ENCODE peak calls at places on chromosomes 16 and 17, in nine cellular contexts. X, R, G, E, J, Q, W, M and A are unnamed samples. For H3K4me1, the result is how much of the 10 kb centered on the place peaks cover.

GRCh38 chr16:53711390-53711789 is 7.4 kb downstream of the FTO start:
- DNase-seq in X (no peak), R (no peak), G (no peak), E (no peak), J (no peak), Q (no peak), W (no peak), M (no peak), A (no peak)

GRCh38 chr17:7852919-7853692 is 1.8 kb upstream of the TMEM88 start:
- DNase-seq in X (no peak), R (peak), G (no peak), E (no peak), J (no peak), Q (no peak), W (no peak), M (no peak), A (no peak)

GRCh38 chr16:66146689-66147330 is 219.7 kb upstream of the CDH5 start:
- DNase-seq in X (no peak), R (no peak), G (no peak), E (no peak), J (no peak), Q (no peak), W (peak), M (no peak), A (no peak)

GRCh38 chr17:31792007-31792585 is 66.9 kb downstream of the COPRS start:
- DNase-seq in X (no peak), R (no peak), G (no peak), E (no peak), J (no peak), Q (no peak), W (no peak), M (no peak), A (no peak)

GRCh38 chr16:48057085-48057484 is 98.7 kb downstream of the ABCC12 start:
- DNase-seq in X (no peak), R (no peak), G (no peak), E (no peak), J (no peak), Q (no peak), W (peak), M (no peak), A (no peak)

GRCh38 chr16:28193530-28194423 is 18.0 kb downstream of the XPO6 start:
- DNase-seq in X (no peak), R (no peak), G (no peak), E (no peak), J (no peak), Q (no peak), W (peak), M (no peak), A (no peak)

GRCh38 chr17:10754861-10755591 is 25.2 kb upstream of the TMEM220 start:
- DNase-seq in X (no peak), R (no peak), G (no peak), E (no peak), J (no peak), Q (no peak), W (no peak), M (no peak), A (no peak)

GRCh38 chr16:81357711-81358270 is 43.0 kb downstream of the GAN start:
- DNase-seq in X (no peak), R (no peak), G (no peak), E (no peak), J (no peak), Q (no peak), W (no peak), M (no peak), A (no peak)

GRCh38 chr16:66372078-66372897 is 5.8 kb downstream of the CDH5 start:
- DNase-seq in X (no peak), R (no peak), G (no peak), E (no peak), J (no peak), Q (no peak), W (no peak), M (no peak), A (no peak)

GRCh38 chr17:72735089-72735488 is 357.4 kb downstream of the SLC39A11 start:
- DNase-seq in X (no peak), R (no peak), G (no peak), E (no peak), J (no peak), Q (no peak), W (no peak), M (no peak), A (no peak)

GRCh38 chr17:47423406-47424295 is 99.9 kb downstream of the EFCAB13 start:
- DNase-seq in X (peak), R (no peak), G (no peak), E (no peak), J (no peak), Q (no peak), W (no peak), M (peak), A (peak)

GRCh38 chr17:38601539-38602351 is 4.0 kb downstream of the SRCIN1 start:
- DNase-seq in X (no peak), R (no peak), G (peak), E (no peak), J (no peak), Q (no peak), W (no peak), M (no peak), A (peak)

GRCh38 chr16:15810411-15810810 is 46.4 kb downstream of the MYH11 start:
- DNase-seq in X (no peak), R (no peak), G (no peak), E (no peak), J (no peak), Q (no peak), W (no peak), M (no peak), A (no peak)

GRCh38 chr17:42780816-42781638 is 617 bp downstream of the WNK4 start:
- DNase-seq in X (no peak), R (no peak), G (peak), E (no peak), J (no peak), Q (no peak), W (no peak), M (no peak), A (no peak)

GRCh38 chr16:9904526-9904925 is 277.7 kb downstream of the GRIN2A start:
- DNase-seq in X (no peak), R (no peak), G (no peak), E (no peak), J (no peak), Q (no peak), W (no peak), M (no peak), A (no peak)

GRCh38 chr17:58120195-58120822 is 27.9 kb upstream of the OR4D1 start:
- DNase-seq in X (peak), R (no peak), G (peak), E (peak), J (no peak), Q (peak), W (peak), M (peak), A (no peak)

GRCh38 chr16:30186782-30187555 is 3.6 kb downstream of the CORO1A start:
- DNase-seq in X (peak), R (no peak), G (peak), E (no peak), J (peak), Q (peak), W (no peak), M (peak), A (peak)

GRCh38 chr16:2042171-2042570 is 5.5 kb downstream of the NTHL1 start:
- DNase-seq in X (peak), R (no peak), G (no peak), E (no peak), J (no peak), Q (no peak), W (no peak), M (no peak), A (no peak)

GRCh38 chr16:68416057-68417046 is 32.0 kb downstream of the SMPD3 start:
- DNase-seq in X (no peak), R (no peak), G (no peak), E (no peak), J (no peak), Q (no peak), W (no peak), M (peak), A (peak)

GRCh38 chr17:61289408-61290385 is 109.9 kb upstream of the TBX2 start:
- DNase-seq in X (no peak), R (no peak), G (no peak), E (no peak), J (no peak), Q (no peak), W (no peak), M (no peak), A (no peak)

GRCh38 chr17:61729690-61730268 is 133.5 kb downstream of the BRIP1 start:
- DNase-seq in X (no peak), R (no peak), G (no peak), E (no peak), J (no peak), Q (no peak), W (peak), M (no peak), A (no peak)

GRCh38 chr17:77286641-77287431 is 146.1 kb downstream of the SEC14L1 start:
- DNase-seq in X (peak), R (no peak), G (peak), E (peak), J (no peak), Q (no peak), W (peak), M (peak), A (peak)

GRCh38 chr16:11190585-11191565 is 65.1 kb downstream of the SOCS1 start:
- DNase-seq in X (no peak), R (no peak), G (no peak), E (no peak), J (no peak), Q (no peak), W (peak), M (no peak), A (no peak)

GRCh38 chr17:31740611-31741082 is 118.4 kb downstream of the COPRS start:
- DNase-seq in X (no peak), R (no peak), G (no peak), E (no peak), J (no peak), Q (no peak), W (peak), M (no peak), A (no peak)

GRCh38 chr16:77682586-77682985 is 39.7 kb upstream of the NUDT7 start:
- DNase-seq in X (no peak), R (no peak), G (no peak), E (no peak), J (no peak), Q (no peak), W (no peak), M (no peak), A (no peak)

GRCh38 chr16:77680496-77680895 is 41.8 kb upstream of the NUDT7 start:
- DNase-seq in X (no peak), R (no peak), G (no peak), E (no peak), J (no peak), Q (no peak), W (no peak), M (no peak), A (no peak)

GRCh38 chr16:77677129-77677528 is 45.2 kb upstream of the NUDT7 start:
- DNase-seq in X (no peak), R (no peak), G (no peak), E (no peak), J (no peak), Q (no peak), W (no peak), M (no peak), A (no peak)

GRCh38 chr16:77679901-77680300 is 42.4 kb upstream of the NUDT7 start:
- DNase-seq in X (no peak), R (no peak), G (peak), E (peak), J (no peak), Q (no peak), W (no peak), M (no peak), A (no peak)

DNA sequence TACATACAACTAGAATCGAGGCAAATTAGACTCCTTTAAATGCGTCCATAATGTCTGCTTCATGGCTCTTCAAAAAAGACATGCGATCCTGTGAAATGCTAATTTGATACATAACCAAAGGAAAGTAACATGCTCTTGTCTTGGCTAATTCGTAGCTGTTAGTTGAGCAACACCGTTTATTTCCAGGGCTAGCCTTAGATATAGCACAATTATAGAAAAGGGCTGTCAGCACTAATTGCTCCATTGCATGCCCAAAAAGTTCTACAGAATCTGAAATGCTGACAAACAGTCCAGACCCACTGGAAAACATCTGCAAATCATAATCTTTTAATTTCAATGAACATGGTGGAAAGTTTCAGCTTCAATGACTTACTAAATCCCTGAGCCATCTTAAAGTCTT is 43.0 kb upstream of the NUDT7 start:
- DNase-seq in X (no peak), R (no peak), G (no peak), E (no peak), J (no peak), Q (no peak), W (no peak), M (no peak), A (no peak)
- H3K4me1 ChIP-seq in X (under half), R (under half), G (under half), E (under half), J (under half), Q (under half), W (under half), M (under half), A (under half)

GRCh38 chr17:78359936-78360370 is at the start of gene SOCS3:
- DNase-seq in X (peak), R (peak), G (peak), E (peak), J (no peak), Q (peak), W (peak), M (peak), A (peak)
- TF ChIP-seq POLR2A in X (peak), R (peak), G (peak), E (peak), J (peak), Q (peak), W (peak), M (peak), A (peak)

GRCh38 chr16:88753191-88753590 is 31.8 kb downstream of the PIEZO1 start:
- DNase-seq in X (no peak), R (no peak), G (no peak), E (no peak), J (no peak), Q (no peak), W (no peak), M (no peak), A (no peak)

GRCh38 chr16:88755745-88756443 is 29.1 kb downstream of the PIEZO1 start:
- DNase-seq in X (no peak), R (no peak), G (no peak), E (no peak), J (no peak), Q (no peak), W (no peak), M (no peak), A (no peak)

GRCh38 chr16:88754109-88754911 is 30.7 kb downstream of the PIEZO1 start:
- DNase-seq in X (no peak), R (no peak), G (no peak), E (no peak), J (no peak), Q (no peak), W (no peak), M (no peak), A (no peak)

GRCh38 chr16:88753600-88753999 is 31.4 kb downstream of the PIEZO1 start:
- DNase-seq in X (no peak), R (no peak), G (no peak), E (no peak), J (no peak), Q (no peak), W (no peak), M (no peak), A (no peak)

DNA sequence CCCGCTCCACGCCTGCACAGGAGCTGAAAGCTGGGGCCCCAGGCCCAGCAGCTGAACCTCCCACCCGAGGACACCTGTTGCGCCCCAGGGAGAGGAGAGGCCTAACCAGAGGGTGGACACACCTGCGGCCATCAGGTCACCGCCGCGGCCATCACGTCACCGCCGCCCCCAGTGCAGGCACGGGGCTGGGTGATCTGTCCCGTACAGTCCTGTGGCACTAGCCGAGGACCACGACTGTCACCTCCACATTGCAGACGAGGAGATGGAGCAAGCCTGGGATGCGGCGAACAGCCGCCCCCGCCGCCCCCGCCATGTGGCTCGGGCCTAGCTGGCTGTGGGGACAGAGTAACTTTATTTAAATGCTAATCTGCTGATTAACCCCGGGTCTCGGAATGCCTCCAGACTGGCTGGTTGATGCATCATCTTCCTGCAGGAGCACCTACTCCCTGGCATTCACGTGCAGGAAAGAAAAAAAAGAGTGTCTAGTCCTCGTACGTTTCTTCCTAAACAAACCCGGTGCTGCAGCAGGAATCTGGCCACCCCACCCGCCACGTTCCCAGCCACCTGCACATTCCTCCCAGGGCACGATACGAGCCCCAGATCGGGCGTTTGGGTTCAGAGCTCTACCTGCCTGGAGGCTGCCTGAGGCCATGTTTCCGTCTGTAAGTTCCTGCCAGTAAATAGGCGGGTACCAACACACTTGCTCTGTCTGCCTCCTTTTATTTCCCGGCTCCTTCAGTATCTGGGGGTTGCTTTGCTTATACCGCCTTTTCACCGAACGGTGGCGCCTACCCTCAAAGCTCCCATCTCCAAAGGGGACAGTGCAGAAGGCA is 29.9 kb downstream of the PIEZO1 start:
- DNase-seq in X (no peak), R (no peak), G (no peak), E (no peak), J (no peak), Q (no peak), W (peak), M (no peak), A (no peak)
- TF ChIP-seq CTCF in X (peak), R (no peak), G (no peak), E (no peak), J (peak), Q (no peak), W (peak), M (no peak), A (no peak)

DNA sequence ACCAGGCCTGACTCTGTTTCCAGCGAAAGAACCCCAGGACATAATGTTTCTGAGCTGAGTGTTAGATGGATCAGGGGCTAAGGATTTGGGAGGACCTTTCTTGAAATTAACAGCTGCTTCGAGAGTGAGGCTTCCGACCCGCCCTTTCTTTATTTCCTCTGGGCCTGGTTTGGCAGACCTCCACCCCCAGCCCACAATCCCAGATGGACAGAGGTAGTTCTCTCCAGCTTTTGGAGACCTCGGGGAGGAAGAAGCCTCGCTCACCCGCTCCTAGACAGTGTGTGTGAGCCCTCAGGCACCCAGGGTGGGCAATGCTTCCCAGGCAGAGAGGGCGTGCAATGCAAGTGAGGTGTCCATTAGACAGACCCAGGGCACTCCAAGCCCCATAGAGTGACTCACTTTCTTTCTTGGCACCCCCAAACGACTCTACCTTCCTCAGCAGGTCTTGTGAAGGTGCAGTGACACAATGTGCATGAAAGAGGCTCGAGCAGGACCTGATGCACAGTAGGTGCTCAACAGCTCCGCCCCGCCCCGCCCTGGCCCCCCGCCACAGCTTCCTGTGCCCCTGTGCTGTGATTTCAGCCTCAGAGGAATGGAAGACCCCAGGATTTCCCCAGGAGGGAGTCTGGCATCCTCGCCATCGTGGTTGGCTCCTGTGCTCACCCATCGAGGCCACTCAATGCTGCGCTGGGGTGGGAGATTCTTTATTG is 50.7 kb upstream of the TOB1 start:
- DNase-seq in X (no peak), R (no peak), G (no peak), E (no peak), J (no peak), Q (no peak), W (no peak), M (no peak), A (no peak)
- H3K4me1 ChIP-seq in X (under half), R (under half), G (under half), E (under half), J (under half), Q (under half), W (under half), M (half or more), A (under half)

GRCh38 chr16:63976345-63976744 is 1145.5 kb downstream of the CDH11 start:
- DNase-seq in X (no peak), R (no peak), G (no peak), E (no peak), J (no peak), Q (no peak), W (no peak), M (no peak), A (no peak)
- TF ChIP-seq POLR2A in X (no peak), R (no peak), G (no peak), E (no peak), J (no peak), Q (no peak), W (no peak), M (no peak), A (no peak)

GRCh38 chr16:3305109-3306068 is at the start of the genes TIGD7 and ZNF75A:
- DNase-seq in X (peak), R (no peak), G (peak), E (peak), J (peak), Q (peak), W (peak), M (peak), A (peak)
- TF ChIP-seq CTCF in X (no peak), R (peak), G (peak), E (no peak), J (peak), Q (peak), W (peak), M (no peak), A (peak)